ENCODE peak calls at places on chromosomes 12 and 14, in four cellular contexts. Y is H4, K is NCI-H748 treated with DMSO at 0.1 percent for 48 hours, D is neural crest cell. S is an unnamed sample.

GRCh38 chr12:99093166-99093565 is 448.1 kb downstream of the APAF1 start:
- DNase-seq in Y (no peak), K (no peak), D (no peak), S (no peak)

GRCh38 chr12:4274960-4275868 is 1.7 kb downstream of the CCND2 start:
- DNase-seq in Y (no peak), K (no peak), D (peak; percentile 26), S (no peak)

GRCh38 chr12:31362115-31362758 is 36.3 kb upstream of the SINHCAF start:
- DNase-seq in Y (no peak), K (no peak), D (no peak), S (peak; percentile 70)

GRCh38 chr14:60651936-60652673 is 2.8 kb upstream of the SIX1 start:
- DNase-seq in Y (no peak), K (peak; percentile 51), D (no peak), S (no peak)

GRCh38 chr12:89648211-89648930 is 60.3 kb downstream of the ATP2B1 start:
- DNase-seq in Y (no peak), K (no peak), D (no peak), S (no peak)

GRCh38 chr12:6966351-6966750 is 4.1 kb downstream of the PHB2 start:
- DNase-seq in Y (no peak), K (no peak), D (no peak), S (no peak)

GRCh38 chr14:29892327-29892726 is 35.3 kb downstream of the PRKD1 start:
- DNase-seq in Y (no peak), K (no peak), D (no peak), S (no peak)

GRCh38 chr12:130764073-130764472 is 48.0 kb upstream of the RIMBP2 start:
- DNase-seq in Y (no peak), K (no peak), D (no peak), S (no peak)

GRCh38 chr12:11830298-11830937 is 180.9 kb downstream of the ETV6 start:
- DNase-seq in Y (no peak), K (no peak), D (no peak), S (no peak)

GRCh38 chr14:73723411-73723798 is 9.2 kb upstream of the PNMA1 start:
- DNase-seq in Y (peak; percentile 28), K (no peak), D (no peak), S (no peak)

GRCh38 chr12:12979731-12980259 is 20.3 kb downstream of the HEBP1 start:
- DNase-seq in Y (no peak), K (no peak), D (no peak), S (no peak)

GRCh38 chr12:989751-990278 is 1.2 kb upstream of the ERC1 start:
- DNase-seq in Y (peak; percentile 36), K (peak; percentile 4), D (no peak), S (no peak)

GRCh38 chr14:50834802-50835276 is 3.9 kb upstream of the NIN start:
- DNase-seq in Y (no peak), K (no peak), D (no peak), S (no peak)

GRCh38 chr14:104685216-104685997 is 4.0 kb upstream of the INF2 start:
- DNase-seq in Y (no peak), K (no peak), D (no peak), S (no peak)

GRCh38 chr12:46659844-46660243 is 166.0 kb downstream of the SLC38A4 start:
- DNase-seq in Y (no peak), K (no peak), D (no peak), S (no peak)

GRCh38 chr12:2625267-2625666 is 169.5 kb upstream of the FKBP4 start:
- DNase-seq in Y (no peak), K (no peak), D (no peak), S (no peak)

GRCh38 chr12:54549774-54550451 is 512 bp downstream of the PDE1B start:
- DNase-seq in Y (peak; percentile 28), K (no peak), D (no peak), S (no peak)

GRCh38 chr12:70598467-70599194 is 38.6 kb downstream of the PTPRB start:
- DNase-seq in Y (no peak), K (peak; percentile 68), D (no peak), S (no peak)

GRCh38 chr12:113413488-113413939 is 8.7 kb upstream of the SDSL start:
- DNase-seq in Y (peak; percentile 30), K (no peak), D (no peak), S (no peak)

GRCh38 chr14:89401241-89401640 is 15.8 kb downstream of the FOXN3 start:
- DNase-seq in Y (no peak), K (no peak), D (no peak), S (no peak)

GRCh38 chr14:81946808-81947798 is 413.4 kb upstream of the SEL1L start:
- DNase-seq in Y (peak; percentile 7), K (peak; percentile 22), D (no peak), S (no peak)

GRCh38 chr12:112823582-112824149 is 32.1 kb downstream of the RPH3A start:
- DNase-seq in Y (no peak), K (no peak), D (no peak), S (no peak)

GRCh38 chr12:12582895-12583303 is 20.2 kb upstream of the DUSP16 start:
- DNase-seq in Y (peak; percentile 33), K (no peak), D (no peak), S (no peak)

GRCh38 chr14:49961270-49962222 is 68.7 kb downstream of the ARF6 start:
- DNase-seq in Y (no peak), K (no peak), D (no peak), S (no peak)

GRCh38 chr14:70045296-70045695 is 143.5 kb downstream of the SLC8A3 start:
- DNase-seq in Y (no peak), K (no peak), D (no peak), S (no peak)

GRCh38 chr12:20211537-20211936 is 156.8 kb upstream of the PDE3A start:
- DNase-seq in Y (no peak), K (no peak), D (no peak), S (no peak)

GRCh38 chr14:102500190-102500661 is 9.3 kb downstream of the ANKRD9 start:
- DNase-seq in Y (peak; percentile 55), K (no peak), D (no peak), S (no peak)

GRCh38 chr12:53287741-53288216 is 7.6 kb upstream of the PFDN5 start:
- DNase-seq in Y (peak; percentile 52), K (no peak), D (peak; percentile 56), S (no peak)

GRCh38 chr14:36553650-36554260 is 28.7 kb downstream of the NKX2-8 start:
- DNase-seq in Y (peak; percentile 70), K (peak; percentile 28), D (no peak), S (peak; percentile 33)

GRCh38 chr12:10098762-10099161 is at the start of gene CLEC1A:
- DNase-seq in Y (peak; percentile 13), K (no peak), D (no peak), S (no peak)

GRCh38 chr12:41983394-41983793 is 161.3 kb downstream of the GXYLT1 start:
- DNase-seq in Y (peak; percentile 29), K (no peak), D (no peak), S (no peak)